ENCODE peak calls at places on chromosome 4, in ten cellular contexts. O is naive thymus-derived CD8-positive, alpha-beta T cell; H is tibial nerve; Q is central memory CD8-positive, alpha-beta T cell; D is left lung; C is IMR-90; X is spleen; R is GM03348; T is lower lobe of right lung; L is kidney. J is an unnamed sample.

GRCh38 chr4:6889736-6890324 is 19.8 kb upstream of the TBC1D14 start:
- DNase-seq in O (no peak), H (no peak), Q (no peak), D (no peak), C (no peak), X (no peak), R (no peak), T (no peak), L (no peak), J (no peak)

GRCh38 chr4:141046255-141046654 is 87.0 kb downstream of the RNF150 start:
- DNase-seq in O (no peak), H (no peak), Q (no peak), D (no peak), C (peak), X (no peak), R (peak), T (no peak), L (no peak), J (peak)

GRCh38 chr4:73434311-73434710 is 1.7 kb upstream of the AFP start:
- DNase-seq in O (no peak), H (no peak), Q (no peak), D (no peak), C (peak), X (no peak), R (peak), T (no peak), L (no peak), J (peak)

GRCh38 chr4:150586162-150586561 is 4.2 kb downstream of the MAB21L2 start:
- DNase-seq in O (no peak), H (no peak), Q (no peak), D (no peak), C (no peak), X (no peak), R (no peak), T (no peak), L (no peak), J (no peak)

GRCh38 chr4:60033826-60034225 is 1166.3 kb upstream of the ADGRL3 start:
- DNase-seq in O (no peak), H (no peak), Q (no peak), D (peak), C (no peak), X (no peak), R (no peak), T (no peak), L (no peak), J (no peak)

GRCh38 chr4:153514001-153514526 is 47.9 kb downstream of the TMEM131L start:
- DNase-seq in O (no peak), H (no peak), Q (no peak), D (no peak), C (peak), X (no peak), R (peak), T (no peak), L (no peak), J (peak)

GRCh38 chr4:48801739-48802138 is 21.7 kb upstream of the FRYL start:
- DNase-seq in O (no peak), H (no peak), Q (no peak), D (no peak), C (no peak), X (no peak), R (no peak), T (no peak), L (no peak), J (no peak)

GRCh38 chr4:70715097-70715496 is 6.7 kb upstream of the RUFY3 start:
- DNase-seq in O (no peak), H (no peak), Q (no peak), D (no peak), C (peak), X (no peak), R (no peak), T (no peak), L (no peak), J (peak)

GRCh38 chr4:148229798-148230197 is 212.4 kb downstream of the NR3C2 start:
- DNase-seq in O (no peak), H (no peak), Q (no peak), D (no peak), C (no peak), X (no peak), R (no peak), T (no peak), L (no peak), J (no peak)

GRCh38 chr4:77418333-77418732 is 187.3 kb upstream of the CXCL13 start:
- DNase-seq in O (no peak), H (no peak), Q (no peak), D (no peak), C (no peak), X (no peak), R (no peak), T (no peak), L (no peak), J (peak)

J was measured in fibroblast of mammary gland.